ENCODE peak calls at places on chromosomes 3 and 15, in four cellular contexts. One of them, this sample, is unnamed.

GRCh38 chr15:86751116-86751515 is 671.4 kb downstream of the AGBL1 start:
- DNase-seq in KBM-7: no peak
- DNase-seq in heart left ventricle: no peak
- DNase-seq in coronary artery: no peak
- DNase-seq in this sample: no peak

GRCh38 chr3:120773932-120774331 is 31.4 kb downstream of the GTF2E1 start:
- DNase-seq in KBM-7: no peak
- DNase-seq in heart left ventricle: no peak
- DNase-seq in coronary artery: no peak
- DNase-seq in this sample: no peak

GRCh38 chr15:43776101-43776717 is 557 bp downstream of the ELL3 start:
- DNase-seq in KBM-7: no peak
- DNase-seq in coronary artery: no peak
- DNase-seq in heart left ventricle: peak
- DNase-seq in this sample: peak

GRCh38 chr3:136247436-136247835 is 2.7 kb upstream of the PCCB start:
- DNase-seq in heart left ventricle: no peak
- DNase-seq in KBM-7: peak
- DNase-seq in coronary artery: no peak
- DNase-seq in this sample: no peak

GRCh38 chr15:92519709-92520108 is 126.0 kb downstream of the ST8SIA2 start:
- DNase-seq in coronary artery: no peak
- DNase-seq in KBM-7: no peak
- DNase-seq in heart left ventricle: no peak
- DNase-seq in this sample: no peak

GRCh38 chr15:40338041-40338657 is 2.6 kb downstream of the CCDC9B start:
- DNase-seq in KBM-7: peak
- DNase-seq in coronary artery: peak
- DNase-seq in heart left ventricle: peak
- DNase-seq in this sample: peak

GRCh38 chr3:14590594-14590993 is 50.5 kb upstream of the GRIP2 start:
- DNase-seq in heart left ventricle: no peak
- DNase-seq in coronary artery: no peak
- DNase-seq in KBM-7: no peak
- DNase-seq in this sample: no peak

GRCh38 chr3:99901200-99901926 is 83.7 kb downstream of the CMSS1 start:
- DNase-seq in coronary artery: no peak
- DNase-seq in KBM-7: no peak
- DNase-seq in heart left ventricle: no peak
- DNase-seq in this sample: no peak

GRCh38 chr3:69353088-69353478 is 32.8 kb downstream of the FRMD4B start:
- DNase-seq in KBM-7: no peak
- DNase-seq in heart left ventricle: no peak
- DNase-seq in coronary artery: no peak
- DNase-seq in this sample: no peak

GRCh38 chr3:148075829-148076716 is 621.6 kb upstream of the AGTR1 start:
- DNase-seq in KBM-7: peak
- DNase-seq in heart left ventricle: no peak
- DNase-seq in coronary artery: no peak
- DNase-seq in this sample: no peak

GRCh38 chr3:179463299-179463698 is 12.0 kb upstream of the GNB4 start:
- DNase-seq in KBM-7: no peak
- DNase-seq in heart left ventricle: no peak
- DNase-seq in coronary artery: no peak
- DNase-seq in this sample: no peak

GRCh38 chr3:17577795-17578520 is 164.5 kb downstream of the TBC1D5 start:
- DNase-seq in coronary artery: no peak
- DNase-seq in heart left ventricle: no peak
- DNase-seq in KBM-7: no peak
- DNase-seq in this sample: no peak

GRCh38 chr3:105722943-105723556 is 145.8 kb downstream of the CBLB start:
- DNase-seq in coronary artery: no peak
- DNase-seq in heart left ventricle: no peak
- DNase-seq in KBM-7: peak
- DNase-seq in this sample: no peak

GRCh38 chr15:46408312-46408711 is 773.5 kb downstream of the SQOR start:
- DNase-seq in heart left ventricle: no peak
- DNase-seq in coronary artery: no peak
- DNase-seq in KBM-7: no peak
- DNase-seq in this sample: no peak

GRCh38 chr3:172622916-172623700 is 87.8 kb downstream of the NCEH1 start:
- DNase-seq in KBM-7: peak
- DNase-seq in heart left ventricle: no peak
- DNase-seq in coronary artery: no peak
- DNase-seq in this sample: no peak

GRCh38 chr15:79872358-79873017 is 24.3 kb downstream of the MTHFS start:
- DNase-seq in heart left ventricle: no peak
- DNase-seq in KBM-7: peak
- DNase-seq in coronary artery: no peak
- DNase-seq in this sample: no peak

GRCh38 chr15:69934607-69935006 is 163.1 kb downstream of the TLE3 start:
- DNase-seq in heart left ventricle: no peak
- DNase-seq in coronary artery: no peak
- DNase-seq in KBM-7: no peak
- DNase-seq in this sample: no peak

GRCh38 chr15:51232581-51232980 is 105.8 kb downstream of the CYP19A1 start:
- DNase-seq in KBM-7: no peak
- DNase-seq in heart left ventricle: no peak
- DNase-seq in coronary artery: no peak
- DNase-seq in this sample: no peak

GRCh38 chr3:172467170-172467824 is 19.0 kb upstream of the GHSR start:
- DNase-seq in coronary artery: no peak
- DNase-seq in KBM-7: no peak
- DNase-seq in heart left ventricle: no peak
- DNase-seq in this sample: no peak

GRCh38 chr15:43777293-43777819 is 590 bp upstream of the ELL3 start:
- DNase-seq in KBM-7: peak
- DNase-seq in heart left ventricle: peak
- DNase-seq in coronary artery: peak
- DNase-seq in this sample: peak

GRCh38 chr3:14766428-14767244 is 52.1 kb upstream of the FGD5 start:
- DNase-seq in KBM-7: no peak
- DNase-seq in coronary artery: no peak
- DNase-seq in heart left ventricle: no peak
- DNase-seq in this sample: no peak

GRCh38 chr3:190655933-190656332 is 142.0 kb downstream of the IL1RAP start:
- DNase-seq in coronary artery: no peak
- DNase-seq in heart left ventricle: no peak
- DNase-seq in KBM-7: no peak
- DNase-seq in this sample: no peak

GRCh38 chr3:16516695-16517481 is 3.4 kb upstream of the RFTN1 start:
- DNase-seq in KBM-7: no peak
- DNase-seq in coronary artery: peak
- DNase-seq in heart left ventricle: peak
- DNase-seq in this sample: peak

GRCh38 chr15:30885814-30886213 is 17.9 kb upstream of the FAN1 start:
- DNase-seq in coronary artery: no peak
- DNase-seq in heart left ventricle: peak
- DNase-seq in KBM-7: no peak
- DNase-seq in this sample: peak

GRCh38 chr3:187318819-187319616 is 27.5 kb upstream of the MASP1 start:
- DNase-seq in KBM-7: peak
- DNase-seq in coronary artery: no peak
- DNase-seq in heart left ventricle: peak
- DNase-seq in this sample: peak

GRCh38 chr15:48800811-48801460 is 9.9 kb downstream of the CEP152 start:
- DNase-seq in heart left ventricle: no peak
- DNase-seq in KBM-7: peak
- DNase-seq in coronary artery: no peak
- DNase-seq in this sample: no peak

GRCh38 chr15:99032935-99033334 is 25.3 kb upstream of the PGPEP1L start:
- DNase-seq in heart left ventricle: no peak
- DNase-seq in coronary artery: no peak
- DNase-seq in KBM-7: no peak
- DNase-seq in this sample: no peak

GRCh38 chr3:16124636-16125035 is 49.8 kb upstream of the GALNT15 start:
- DNase-seq in KBM-7: no peak
- DNase-seq in heart left ventricle: no peak
- DNase-seq in coronary artery: no peak
- DNase-seq in this sample: no peak

GRCh38 chr3:185153170-185153733 is 392 bp upstream of the C3orf70 start:
- DNase-seq in KBM-7: no peak
- DNase-seq in coronary artery: no peak
- DNase-seq in heart left ventricle: no peak
- DNase-seq in this sample: no peak

GRCh38 chr15:45795487-45796069 is 160.7 kb downstream of the SQOR start:
- DNase-seq in coronary artery: no peak
- DNase-seq in KBM-7: peak
- DNase-seq in heart left ventricle: no peak
- DNase-seq in this sample: no peak

GRCh38 chr15:40421246-40422157 is 15.9 kb downstream of the IVD start:
- DNase-seq in KBM-7: peak
- DNase-seq in coronary artery: no peak
- DNase-seq in heart left ventricle: peak
- DNase-seq in this sample: peak

GRCh38 chr3:17111556-17111955 is 226.8 kb downstream of the PLCL2 start:
- DNase-seq in heart left ventricle: no peak
- DNase-seq in coronary artery: no peak
- DNase-seq in KBM-7: no peak
- DNase-seq in this sample: no peak

GRCh38 chr3:50220109-50220508 is 15.0 kb downstream of the SLC38A3 start:
- DNase-seq in KBM-7: no peak
- DNase-seq in coronary artery: no peak
- DNase-seq in heart left ventricle: no peak
- DNase-seq in this sample: no peak

GRCh38 chr3:140386357-140387100 is 291.3 kb upstream of the TRIM42 start:
- DNase-seq in KBM-7: no peak
- DNase-seq in heart left ventricle: no peak
- DNase-seq in coronary artery: no peak
- DNase-seq in this sample: peak